ENCODE peak calls at places on chromosomes 2 and 18, in eight cellular contexts. S is Peyer's patch; V is stimulated activated CD4-positive, alpha-beta T cell treated with anti-CD3 and anti-CD28 coated beads, Interleukin-1b, Interleukin-23, amount 100 ng/mL, for 24 hours; A is SW 1271; D is AG09309; M is activated T-cell treated with anti-CD3 and anti-CD28 coated beads for 4 hours; Y is GM12891; N is mesendoderm. G is an unnamed sample.

GRCh38 chr2:7744827-7745226 is 827.6 kb downstream of the RNF144A start:
- DNase-seq in S (no peak), V (no peak), A (no peak), D (no peak), M (no peak), Y (no peak), N (no peak), G (no peak)

GRCh38 chr2:241774419-241775222 is 2.0 kb upstream of the GAL3ST2 start:
- DNase-seq in S (no peak), V (no peak), A (no peak), D (peak), M (no peak), Y (peak), N (no peak), G (no peak)

GRCh38 chr2:150127271-150127990 is 360.0 kb downstream of the RND3 start:
- DNase-seq in S (no peak), V (no peak), A (no peak), D (no peak), M (no peak), Y (no peak), N (peak), G (no peak)

GRCh38 chr18:69002233-69002632 is 204.4 kb downstream of the CCDC102B start:
- DNase-seq in S (no peak), V (no peak), A (no peak), D (no peak), M (no peak), Y (no peak), N (peak), G (peak)

GRCh38 chr2:239676716-239677454 is 276.1 kb upstream of the HDAC4 start:
- DNase-seq in S (peak), V (no peak), A (no peak), D (no peak), M (no peak), Y (no peak), N (no peak), G (no peak)

GRCh38 chr2:105744909-105745853 is at the start of gene NCK2:
- DNase-seq in S (peak), V (no peak), A (no peak), D (no peak), M (no peak), Y (peak), N (peak), G (peak)

GRCh38 chr2:217086038-217086522 is 226.2 kb upstream of the TNP1 start:
- DNase-seq in S (no peak), V (no peak), A (no peak), D (no peak), M (no peak), Y (no peak), N (no peak), G (no peak)

GRCh38 chr2:233553366-233553765 is 13.2 kb downstream of the USP40 start:
- DNase-seq in S (no peak), V (no peak), A (no peak), D (no peak), M (no peak), Y (no peak), N (no peak), G (no peak)

GRCh38 chr2:186537019-186537418 is 51.0 kb downstream of the ZC3H15 start:
- DNase-seq in S (no peak), V (no peak), A (no peak), D (no peak), M (no peak), Y (no peak), N (no peak), G (no peak)

GRCh38 chr2:70080597-70081200 is 6.6 kb upstream of the PCBP1 start:
- DNase-seq in S (no peak), V (no peak), A (no peak), D (no peak), M (no peak), Y (no peak), N (no peak), G (no peak)

GRCh38 chr18:62152844-62153243 is 34.0 kb downstream of the PIGN start:
- DNase-seq in S (no peak), V (no peak), A (no peak), D (no peak), M (no peak), Y (no peak), N (peak), G (peak)